ENCODE peak calls at places on chromosomes 12 and 14, in seven cellular contexts. P is tibial nerve, W is left lung, I is iPS DF 6.9, Q is fibroblast of lung, V is heart left ventricle, X is Panc1. B is an unnamed sample.

GRCh38 chr12:9327307-9327706 is 119.1 kb upstream of the PZP start:
- DNase-seq in P (no peak), V (no peak), Q (no peak), X (no peak), W (no peak), I (no peak), B (no peak)

GRCh38 chr12:54215990-54216579 is 27.3 kb upstream of the SMUG1 start:
- DNase-seq in X (no peak), Q (no peak), P (no peak), I (no peak), W (peak), V (no peak), B (peak)

GRCh38 chr12:26976687-26977086 is 37.5 kb downstream of the TM7SF3 start:
- DNase-seq in P (no peak), X (no peak), W (no peak), V (no peak), Q (no peak), I (no peak), B (no peak)

GRCh38 chr14:85575617-85575898 is 45.6 kb downstream of the FLRT2 start:
- DNase-seq in W (no peak), Q (no peak), X (no peak), P (no peak), V (no peak), I (no peak), B (no peak)

GRCh38 chr12:60977966-60978365 is 1282.2 kb upstream of the USP15 start:
- DNase-seq in W (no peak), Q (no peak), V (no peak), X (no peak), P (no peak), I (no peak), B (no peak)

GRCh38 chr14:104510794-104511611 is 68.6 kb upstream of the C14orf180 start:
- DNase-seq in P (no peak), Q (no peak), X (no peak), W (no peak), V (peak), I (no peak), B (no peak)

GRCh38 chr12:30783946-30784345 is 29.2 kb upstream of the CAPRIN2 start:
- DNase-seq in I (no peak), P (no peak), Q (no peak), V (no peak), X (no peak), W (no peak), B (no peak)

GRCh38 chr12:6212086-6212485 is 11.9 kb downstream of the CD9 start:
- DNase-seq in W (no peak), I (no peak), V (no peak), P (no peak), Q (no peak), X (no peak), B (no peak)

GRCh38 chr14:67413806-67414769 is 2.1 kb upstream of the PLEK2 start:
- DNase-seq in V (no peak), I (no peak), Q (peak), P (no peak), X (no peak), W (no peak), B (no peak)

GRCh38 chr14:90593254-90594040 is 196.6 kb downstream of the CALM1 start:
- DNase-seq in X (no peak), P (no peak), I (no peak), W (no peak), V (no peak), Q (no peak), B (no peak)

GRCh38 chr12:15320881-15321280 is 1.4 kb upstream of the PTPRO start:
- DNase-seq in P (no peak), I (no peak), Q (no peak), W (no peak), X (no peak), V (no peak), B (no peak)

GRCh38 chr12:46360370-46360769 is 12.2 kb downstream of the SLC38A2 start:
- DNase-seq in X (no peak), V (no peak), P (no peak), Q (no peak), I (no peak), W (no peak), B (no peak)

GRCh38 chr14:105187935-105188524 is 6.9 kb upstream of the NUDT14 start:
- DNase-seq in Q (no peak), I (no peak), P (no peak), X (no peak), V (no peak), W (no peak), B (no peak)

GRCh38 chr12:25155031-25155576 is 39.9 kb downstream of the DNAI7 start:
- DNase-seq in V (no peak), X (peak), I (no peak), W (no peak), Q (peak), P (no peak), B (no peak)

GRCh38 chr14:61563162-61563511 is 132.2 kb upstream of the HIF1A start:
- DNase-seq in P (no peak), V (no peak), W (no peak), I (no peak), X (no peak), Q (no peak), B (no peak)

GRCh38 chr12:20599757-20600156 is 95.4 kb upstream of the SLCO1C1 start:
- DNase-seq in V (no peak), W (no peak), X (no peak), Q (no peak), P (no peak), I (no peak), B (no peak)

GRCh38 chr14:102509744-102510615 is at the start of gene ANKRD9:
- DNase-seq in Q (peak), P (peak), V (peak), I (peak), W (peak), X (no peak), B (peak)

GRCh38 chr14:102510616-102511520 is 1.3 kb upstream of the ANKRD9 start:
- DNase-seq in W (peak), V (no peak), I (peak), P (no peak), X (no peak), Q (no peak), B (no peak)

GRCh38 chr14:102508410-102508773 is 1.2 kb downstream of the ANKRD9 start:
- DNase-seq in V (no peak), X (no peak), I (no peak), W (no peak), Q (no peak), P (no peak), B (no peak)

GRCh38 chr14:102507891-102508312 is 1.7 kb downstream of the ANKRD9 start:
- DNase-seq in Q (no peak), X (no peak), V (no peak), I (no peak), W (no peak), P (no peak), B (no peak)

DNA sequence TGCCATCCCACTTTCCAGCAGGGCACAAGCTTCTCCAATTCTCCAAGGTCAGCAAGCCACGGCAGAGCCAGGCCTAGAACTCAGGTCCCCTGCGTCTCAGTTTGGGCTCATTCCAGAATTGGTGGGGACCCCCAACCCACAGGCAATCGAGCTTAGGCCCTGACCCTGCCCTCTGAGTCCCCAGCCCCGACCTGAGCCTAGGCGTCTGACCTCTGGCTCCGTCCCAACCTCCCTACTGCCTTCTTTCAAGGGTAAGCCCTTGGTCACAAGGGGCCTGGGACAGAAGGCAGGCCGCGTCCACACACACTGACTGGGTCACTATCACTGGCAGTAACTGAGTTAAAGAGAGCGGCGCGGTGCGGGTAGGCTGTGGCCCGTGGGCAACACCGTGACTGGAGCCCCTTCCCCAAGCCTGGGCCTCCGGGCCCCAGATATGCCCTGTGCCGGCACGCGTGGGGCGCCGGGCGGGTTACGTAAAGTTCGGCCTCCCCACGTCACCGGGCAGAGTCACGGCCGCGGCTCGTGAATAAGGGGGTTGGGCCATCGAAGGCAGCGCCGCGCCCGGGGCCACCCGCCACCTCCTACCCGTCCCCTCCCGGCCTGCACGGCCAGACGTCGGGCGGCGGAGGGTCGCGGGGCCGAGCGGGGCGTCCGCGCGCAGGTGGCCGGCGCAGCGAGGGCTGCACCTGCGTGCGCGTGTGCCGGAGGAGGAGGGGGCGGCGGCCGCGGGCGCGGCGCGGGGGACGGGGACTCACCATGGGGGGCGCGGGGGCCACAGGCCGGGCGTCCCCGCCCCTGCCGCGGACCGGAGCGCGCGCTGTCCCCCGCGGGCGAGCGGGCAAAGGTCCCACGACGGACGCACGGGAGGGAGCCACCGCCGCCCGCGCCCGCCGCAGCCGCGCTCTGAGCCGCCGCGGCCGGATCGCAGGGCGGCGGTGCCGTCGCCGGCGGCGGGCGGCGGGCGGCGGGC is 517 bp downstream of the ANKRD9 start:
- DNase-seq in I (no peak), W (peak), X (no peak), Q (peak), P (peak), V (peak), B (peak)
- H3K4me3 ChIP-seq in I (peak), W (peak), X (peak), Q (peak), P (peak), V (peak), B (peak)

GRCh38 chr14:94689218-94689984 is 77.2 kb downstream of the SERPINA3 start:
- DNase-seq in V (peak), X (no peak), Q (peak), W (peak), I (peak), P (peak), B (peak)
- H3K4me3 ChIP-seq in V (peak), X (no peak), Q (no peak), W (no peak), I (no peak), P (peak), B (no peak)

GRCh38 chr12:88638388-88638787 is 58.1 kb upstream of the KITLG start:
- DNase-seq in I (no peak), V (peak), Q (peak), W (no peak), P (no peak), X (no peak), B (no peak)

GRCh38 chr12:88639361-88639760 is 59.1 kb upstream of the KITLG start:
- DNase-seq in X (no peak), V (no peak), P (no peak), Q (peak), W (no peak), I (no peak), B (no peak)

GRCh38 chr12:88642675-88643431 is 62.6 kb upstream of the KITLG start:
- DNase-seq in X (no peak), Q (no peak), I (no peak), W (no peak), P (no peak), V (no peak), B (no peak)

GRCh38 chr12:88643685-88644084 is 63.4 kb upstream of the KITLG start:
- DNase-seq in X (no peak), V (no peak), I (no peak), W (no peak), P (no peak), Q (peak), B (no peak)

GRCh38 chr12:88638956-88639355 is 58.7 kb upstream of the KITLG start:
- DNase-seq in V (no peak), I (no peak), P (no peak), Q (peak), X (no peak), W (no peak), B (no peak)
- H3K4me3 ChIP-seq in V (no peak), I (no peak), P (no peak), Q (peak), X (no peak), W (no peak), B (no peak)

DNA sequence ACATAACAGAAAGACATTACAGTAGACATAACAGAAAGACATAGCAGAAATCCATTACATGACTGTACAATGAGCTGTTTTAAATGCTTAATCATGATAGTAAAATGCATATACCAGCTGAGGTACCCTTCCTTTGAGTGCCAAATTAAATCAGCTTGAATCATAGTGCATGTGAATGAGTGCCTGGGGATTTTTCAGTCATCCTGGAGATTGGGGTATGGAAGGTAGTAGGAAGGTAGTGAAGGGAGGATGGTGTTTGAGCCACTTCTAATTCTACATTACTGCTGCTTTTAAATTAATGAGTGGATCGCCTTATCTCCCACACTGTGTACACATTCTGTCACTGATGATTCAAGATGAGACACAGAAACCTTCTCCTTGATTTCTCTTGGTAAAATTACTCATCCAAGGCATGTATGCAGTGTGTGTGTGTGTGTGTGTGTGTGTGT is 534.2 kb downstream of the LRFN5 start:
- DNase-seq in V (no peak), P (no peak), Q (peak), I (no peak), X (peak), W (no peak), B (no peak)
- H3K4me3 ChIP-seq in V (no peak), P (no peak), Q (no peak), I (no peak), X (no peak), W (no peak), B (no peak)